ENCODE peak calls at places on chromosomes 3 and 15, in four cellular contexts. One of them, this sample, is unnamed.

GRCh38 chr3:151159806-151160205 is 43.2 kb downstream of the GPR171 start:
- DNase-seq in HCT116: no peak
- DNase-seq in H1: no peak
- DNase-seq in K562: no peak
- DNase-seq in this sample: no peak

GRCh38 chr3:74603292-74603691 is 11.2 kb downstream of the CNTN3 start:
- DNase-seq in HCT116: no peak
- DNase-seq in H1: no peak
- DNase-seq in K562: no peak
- DNase-seq in this sample: no peak

GRCh38 chr15:100923902-100924301 is 4.7 kb downstream of the LRRK1 start:
- DNase-seq in HCT116: no peak
- DNase-seq in H1: no peak
- DNase-seq in K562: no peak
- DNase-seq in this sample: no peak

GRCh38 chr15:88021601-88022000 is 234.9 kb downstream of the NTRK3 start:
- DNase-seq in HCT116: no peak
- DNase-seq in H1: no peak
- DNase-seq in K562: no peak
- DNase-seq in this sample: no peak

GRCh38 chr15:92104069-92104468 is 250.6 kb downstream of the SLCO3A1 start:
- DNase-seq in HCT116: no peak
- DNase-seq in H1: no peak
- DNase-seq in K562: no peak
- DNase-seq in this sample: no peak

GRCh38 chr3:64805248-64805647 is 117.4 kb upstream of the ADAMTS9 start:
- DNase-seq in HCT116: no peak
- DNase-seq in H1: no peak
- DNase-seq in K562: no peak
- DNase-seq in this sample: no peak

GRCh38 chr3:22792533-22792932 is 410.6 kb upstream of the UBE2E2 start:
- DNase-seq in HCT116: no peak
- DNase-seq in H1: no peak
- DNase-seq in K562: no peak
- DNase-seq in this sample: no peak

GRCh38 chr3:127033171-127033570 is 50.3 kb downstream of the PLXNA1 start:
- DNase-seq in HCT116: no peak
- DNase-seq in H1: no peak
- DNase-seq in K562: no peak
- DNase-seq in this sample: no peak

GRCh38 chr3:124763644-124764358 is 33.5 kb downstream of the UMPS start:
- DNase-seq in HCT116: no peak
- DNase-seq in H1: no peak
- DNase-seq in K562: no peak
- DNase-seq in this sample: no peak

GRCh38 chr15:70643783-70644125 is 119.6 kb downstream of the UACA start:
- DNase-seq in HCT116: peak
- DNase-seq in H1: no peak
- DNase-seq in K562: no peak
- DNase-seq in this sample: peak
- TF ChIP-seq FOSL1 in HCT116: peak
- TF ChIP-seq FOSL1 in H1: no peak
- TF ChIP-seq FOSL1 in K562: no peak
- TF ChIP-seq FOSL1 in this sample: no peak

GRCh38 chr15:33068531-33068990 is 126.0 kb downstream of the FMN1 start:
- DNase-seq in HCT116: no peak
- DNase-seq in H1: no peak
- DNase-seq in K562: no peak
- DNase-seq in this sample: peak
- TF ChIP-seq FOSL1 in HCT116: no peak
- TF ChIP-seq FOSL1 in H1: no peak
- TF ChIP-seq FOSL1 in K562: no peak
- TF ChIP-seq FOSL1 in this sample: no peak

GRCh38 chr3:115169808-115170207 is 22.7 kb upstream of the ZBTB20 start:
- DNase-seq in HCT116: no peak
- DNase-seq in H1: no peak
- DNase-seq in K562: no peak
- DNase-seq in this sample: no peak
- TF ChIP-seq FOSL1 in HCT116: no peak
- TF ChIP-seq FOSL1 in H1: no peak
- TF ChIP-seq FOSL1 in K562: no peak
- TF ChIP-seq FOSL1 in this sample: no peak

GRCh38 chr3:45544024-45544718 is 50.4 kb upstream of the LIMD1 start:
- DNase-seq in HCT116: no peak
- DNase-seq in H1: no peak
- DNase-seq in K562: peak
- DNase-seq in this sample: peak
- TF ChIP-seq FOSL1 in HCT116: no peak
- TF ChIP-seq FOSL1 in H1: no peak
- TF ChIP-seq FOSL1 in K562: no peak
- TF ChIP-seq FOSL1 in this sample: no peak

GRCh38 chr15:55742927-55743614 is at the start of gene PRTG:
- DNase-seq in HCT116: no peak
- DNase-seq in H1: no peak
- DNase-seq in K562: peak
- DNase-seq in this sample: peak
- TF ChIP-seq FOSL1 in HCT116: no peak
- TF ChIP-seq FOSL1 in H1: no peak
- TF ChIP-seq FOSL1 in K562: no peak
- TF ChIP-seq FOSL1 in this sample: peak

DNA sequence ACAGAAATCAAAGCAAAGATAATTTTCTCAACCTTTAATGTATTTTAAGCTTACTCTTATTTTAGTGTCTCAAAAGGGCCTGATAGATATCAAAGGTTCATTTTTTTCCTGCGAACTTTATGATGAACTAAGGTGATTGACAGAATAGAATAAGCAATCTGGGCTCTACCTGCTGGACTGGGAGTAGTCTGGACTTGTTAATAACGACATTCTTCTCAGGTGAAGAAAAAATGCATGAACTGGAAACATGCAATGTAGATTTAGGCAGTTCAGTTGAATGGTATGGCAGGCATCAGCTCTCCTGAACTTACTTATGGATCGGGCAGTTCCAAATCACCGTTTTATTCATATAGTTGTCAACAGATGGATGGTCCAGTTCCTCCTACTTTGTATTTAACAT is 189.7 kb upstream of the ZBTB20 start:
- DNase-seq in HCT116: no peak
- DNase-seq in H1: no peak
- DNase-seq in K562: no peak
- DNase-seq in this sample: no peak
- TF ChIP-seq FOSL1 in HCT116: no peak
- TF ChIP-seq FOSL1 in H1: no peak
- TF ChIP-seq FOSL1 in K562: no peak
- TF ChIP-seq FOSL1 in this sample: no peak

GRCh38 chr3:61690016-61690415 is 128.6 kb downstream of the PTPRG start:
- DNase-seq in HCT116: no peak
- DNase-seq in H1: no peak
- DNase-seq in K562: no peak
- DNase-seq in this sample: no peak

GRCh38 chr3:61686228-61686648 is 124.9 kb downstream of the PTPRG start:
- DNase-seq in HCT116: no peak
- DNase-seq in H1: no peak
- DNase-seq in K562: no peak
- DNase-seq in this sample: no peak

GRCh38 chr3:61687206-61687605 is 125.8 kb downstream of the PTPRG start:
- DNase-seq in HCT116: no peak
- DNase-seq in H1: no peak
- DNase-seq in K562: no peak
- DNase-seq in this sample: peak

GRCh38 chr3:61687663-61688306 is 126.4 kb downstream of the PTPRG start:
- DNase-seq in HCT116: no peak
- DNase-seq in H1: no peak
- DNase-seq in K562: no peak
- DNase-seq in this sample: no peak

GRCh38 chr3:61688307-61688695 is 126.9 kb downstream of the PTPRG start:
- DNase-seq in HCT116: no peak
- DNase-seq in H1: peak
- DNase-seq in K562: no peak
- DNase-seq in this sample: no peak
- TF ChIP-seq FOSL1 in HCT116: no peak
- TF ChIP-seq FOSL1 in H1: no peak
- TF ChIP-seq FOSL1 in K562: no peak
- TF ChIP-seq FOSL1 in this sample: no peak

GRCh38 chr3:181302960-181303359 is 313.4 kb upstream of the DNAJC19 start:
- DNase-seq in HCT116: no peak
- DNase-seq in H1: no peak
- DNase-seq in K562: no peak
- DNase-seq in this sample: no peak
- TF ChIP-seq FOSL1 in HCT116: no peak
- TF ChIP-seq FOSL1 in H1: no peak
- TF ChIP-seq FOSL1 in K562: no peak
- TF ChIP-seq FOSL1 in this sample: no peak